ENCODE peak calls at places on chromosomes 6 and 20, in seven cellular contexts. Q is mucosa of gallbladder, S is amniotic stem cell, Y is SW480, C is NCI-H2029 treated with DMSO at 0.1 percent for 48 hours, M is germinal center, I is AML-193. F is an unnamed sample.

GRCh38 chr6:36906539-36906938 is 20.8 kb downstream of the C6orf89 start:
- DNase-seq in Q (peak; percentile 88), S (no peak), Y (no peak), C (peak; percentile 89), M (no peak), I (no peak), F (no peak)

GRCh38 chr6:128275030-128275429 is 245.4 kb downstream of the PTPRK start:
- DNase-seq in Q (no peak), S (no peak), Y (no peak), C (no peak), M (no peak), I (no peak), F (no peak)

GRCh38 chr6:24858154-24858801 is 59.6 kb upstream of the ARMH2 start:
- DNase-seq in Q (no peak), S (no peak), Y (no peak), C (no peak), M (peak; percentile 54), I (peak; percentile 98), F (no peak)

GRCh38 chr20:63114006-63114692 is 101.8 kb downstream of the YTHDF1 start:
- DNase-seq in Q (no peak), S (no peak), Y (no peak), C (no peak), M (no peak), I (no peak), F (no peak)

GRCh38 chr6:157644043-157644810 is 178.8 kb upstream of the SNX9 start:
- DNase-seq in Q (no peak), S (no peak), Y (no peak), C (no peak), M (no peak), I (peak; percentile 71), F (no peak)

GRCh38 chr6:27178860-27179259 is 68.6 kb upstream of the PRSS16 start:
- DNase-seq in Q (no peak), S (no peak), Y (no peak), C (no peak), M (no peak), I (no peak), F (no peak)

GRCh38 chr6:43698584-43699349 is 11.2 kb upstream of the MRPS18A start:
- DNase-seq in Q (peak; percentile 70), S (no peak), Y (no peak), C (peak; percentile 72), M (no peak), I (no peak), F (no peak)

GRCh38 chr6:27669278-27669797 is 196.4 kb upstream of the ZNF184 start:
- DNase-seq in Q (no peak), S (no peak), Y (peak; percentile 44), C (no peak), M (no peak), I (no peak), F (no peak)

GRCh38 chr20:57991211-57991841 is 237.1 kb downstream of the ANKRD60 start:
- DNase-seq in Q (no peak), S (peak; percentile 88), Y (peak; percentile 49), C (no peak), M (no peak), I (no peak), F (peak; percentile 86)

GRCh38 chr6:156016186-156016976 is 560.7 kb upstream of the NOX3 start:
- DNase-seq in Q (no peak), S (no peak), Y (no peak), C (no peak), M (no peak), I (no peak), F (no peak)

GRCh38 chr6:106858653-106859092 is 115.9 kb downstream of the CD24 start:
- DNase-seq in Q (peak; percentile 82), S (no peak), Y (no peak), C (no peak), M (no peak), I (no peak), F (peak; percentile 9)

GRCh38 chr6:26224940-26225847 is 138.0 kb downstream of the HFE start:
- DNase-seq in Q (peak; percentile 61), S (peak; percentile 63), Y (no peak), C (peak; percentile 75), M (no peak), I (no peak), F (peak; percentile 91)

GRCh38 chr20:24027229-24027628 is 38.6 kb upstream of the GGTLC1 start:
- DNase-seq in Q (peak; percentile 63), S (no peak), Y (peak; percentile 30), C (no peak), M (peak; percentile 8), I (no peak), F (no peak)

GRCh38 chr6:36443951-36444428 is 1.2 kb downstream of the KCTD20 start:
- DNase-seq in Q (no peak), S (no peak), Y (peak; percentile 44), C (no peak), M (peak; percentile 34), I (no peak), F (no peak)

GRCh38 chr6:27260339-27260738 is 12.8 kb downstream of the PRSS16 start:
- DNase-seq in Q (no peak), S (no peak), Y (no peak), C (no peak), M (no peak), I (no peak), F (no peak)

GRCh38 chr6:804771-805170 is 111.8 kb upstream of the EXOC2 start:
- DNase-seq in Q (no peak), S (no peak), Y (no peak), C (no peak), M (no peak), I (no peak), F (no peak)

GRCh38 chr6:66307490-66307889 is 600.5 kb upstream of the EYS start:
- DNase-seq in Q (no peak), S (no peak), Y (no peak), C (no peak), M (no peak), I (no peak), F (no peak)

GRCh38 chr6:142542704-142543233 is 241.0 kb downstream of the ADGRG6 start:
- DNase-seq in Q (peak; percentile 84), S (no peak), Y (no peak), C (no peak), M (no peak), I (no peak), F (no peak)

F was measured in BJ.